ENCODE peak calls at places on chromosomes 2 and 18, in six cellular contexts. One of them, this sample, is unnamed.

GRCh38 chr2:160257015-160257741 is 57.1 kb upstream of the ITGB6 start:
- DNase-seq in right lobe of liver: no peak
- DNase-seq in erythroblast: no peak
- DNase-seq in IMR-90: no peak
- DNase-seq in lower leg skin: no peak
- DNase-seq in HCT116: no peak
- DNase-seq in this sample: no peak

GRCh38 chr2:137123241-137123640 is 357.9 kb downstream of the THSD7B start:
- DNase-seq in lower leg skin: no peak
- DNase-seq in HCT116: no peak
- DNase-seq in right lobe of liver: no peak
- DNase-seq in IMR-90: no peak
- DNase-seq in erythroblast: no peak
- DNase-seq in this sample: no peak

GRCh38 chr2:85584857-85585780 is 888 bp downstream of the VAMP5 start:
- DNase-seq in right lobe of liver: peak
- DNase-seq in IMR-90: peak
- DNase-seq in HCT116: no peak
- DNase-seq in erythroblast: peak
- DNase-seq in lower leg skin: no peak
- DNase-seq in this sample: peak

GRCh38 chr2:136086253-136087016 is 31.5 kb downstream of the CXCR4 start:
- DNase-seq in lower leg skin: no peak
- DNase-seq in IMR-90: no peak
- DNase-seq in HCT116: no peak
- DNase-seq in erythroblast: no peak
- DNase-seq in right lobe of liver: no peak
- DNase-seq in this sample: no peak

GRCh38 chr2:133817680-133818566 is 249.7 kb upstream of the NCKAP5 start:
- DNase-seq in HCT116: peak
- DNase-seq in erythroblast: no peak
- DNase-seq in IMR-90: peak
- DNase-seq in lower leg skin: no peak
- DNase-seq in right lobe of liver: no peak
- DNase-seq in this sample: no peak

GRCh38 chr2:225120175-225120574 is 77.9 kb upstream of the DOCK10 start:
- DNase-seq in right lobe of liver: no peak
- DNase-seq in IMR-90: peak
- DNase-seq in lower leg skin: no peak
- DNase-seq in HCT116: no peak
- DNase-seq in erythroblast: no peak
- DNase-seq in this sample: no peak

GRCh38 chr2:60674524-60675165 is 81.4 kb upstream of the PAPOLG start:
- DNase-seq in erythroblast: peak
- DNase-seq in HCT116: peak
- DNase-seq in lower leg skin: peak
- DNase-seq in IMR-90: peak
- DNase-seq in right lobe of liver: peak
- DNase-seq in this sample: peak

GRCh38 chr2:218998414-218999002 is 5.3 kb upstream of the CRYBA2 start:
- DNase-seq in lower leg skin: no peak
- DNase-seq in erythroblast: no peak
- DNase-seq in IMR-90: no peak
- DNase-seq in right lobe of liver: no peak
- DNase-seq in HCT116: no peak
- DNase-seq in this sample: no peak

GRCh38 chr2:101976887-101977286 is 14.9 kb upstream of the IL1R2 start:
- DNase-seq in erythroblast: no peak
- DNase-seq in IMR-90: no peak
- DNase-seq in lower leg skin: no peak
- DNase-seq in HCT116: no peak
- DNase-seq in right lobe of liver: no peak
- DNase-seq in this sample: no peak

GRCh38 chr2:107936427-107937359 is 49.6 kb upstream of the SLC5A7 start:
- DNase-seq in IMR-90: no peak
- DNase-seq in HCT116: no peak
- DNase-seq in right lobe of liver: no peak
- DNase-seq in erythroblast: peak
- DNase-seq in lower leg skin: no peak
- DNase-seq in this sample: no peak

GRCh38 chr2:69298862-69299261 is 88.2 kb downstream of the GFPT1 start:
- DNase-seq in IMR-90: peak
- DNase-seq in lower leg skin: no peak
- DNase-seq in right lobe of liver: no peak
- DNase-seq in erythroblast: no peak
- DNase-seq in HCT116: no peak
- DNase-seq in this sample: peak

GRCh38 chr2:145623136-145623535 is 1103.2 kb upstream of the ZEB2 start:
- DNase-seq in lower leg skin: no peak
- DNase-seq in HCT116: no peak
- DNase-seq in IMR-90: peak
- DNase-seq in erythroblast: no peak
- DNase-seq in right lobe of liver: no peak
- DNase-seq in this sample: no peak

GRCh38 chr2:235523021-235523420 is 29.2 kb downstream of the AGAP1 start:
- DNase-seq in IMR-90: no peak
- DNase-seq in HCT116: no peak
- DNase-seq in right lobe of liver: no peak
- DNase-seq in erythroblast: no peak
- DNase-seq in lower leg skin: no peak
- DNase-seq in this sample: no peak

GRCh38 chr2:185618630-185619029 is 120.0 kb upstream of the FSIP2 start:
- DNase-seq in HCT116: no peak
- DNase-seq in right lobe of liver: no peak
- DNase-seq in lower leg skin: no peak
- DNase-seq in IMR-90: no peak
- DNase-seq in erythroblast: no peak
- DNase-seq in this sample: no peak

GRCh38 chr2:208020253-208020652 is 5.1 kb downstream of the PLEKHM3 start:
- DNase-seq in right lobe of liver: no peak
- DNase-seq in erythroblast: no peak
- DNase-seq in lower leg skin: no peak
- DNase-seq in IMR-90: no peak
- DNase-seq in HCT116: no peak
- DNase-seq in this sample: no peak

DNA sequence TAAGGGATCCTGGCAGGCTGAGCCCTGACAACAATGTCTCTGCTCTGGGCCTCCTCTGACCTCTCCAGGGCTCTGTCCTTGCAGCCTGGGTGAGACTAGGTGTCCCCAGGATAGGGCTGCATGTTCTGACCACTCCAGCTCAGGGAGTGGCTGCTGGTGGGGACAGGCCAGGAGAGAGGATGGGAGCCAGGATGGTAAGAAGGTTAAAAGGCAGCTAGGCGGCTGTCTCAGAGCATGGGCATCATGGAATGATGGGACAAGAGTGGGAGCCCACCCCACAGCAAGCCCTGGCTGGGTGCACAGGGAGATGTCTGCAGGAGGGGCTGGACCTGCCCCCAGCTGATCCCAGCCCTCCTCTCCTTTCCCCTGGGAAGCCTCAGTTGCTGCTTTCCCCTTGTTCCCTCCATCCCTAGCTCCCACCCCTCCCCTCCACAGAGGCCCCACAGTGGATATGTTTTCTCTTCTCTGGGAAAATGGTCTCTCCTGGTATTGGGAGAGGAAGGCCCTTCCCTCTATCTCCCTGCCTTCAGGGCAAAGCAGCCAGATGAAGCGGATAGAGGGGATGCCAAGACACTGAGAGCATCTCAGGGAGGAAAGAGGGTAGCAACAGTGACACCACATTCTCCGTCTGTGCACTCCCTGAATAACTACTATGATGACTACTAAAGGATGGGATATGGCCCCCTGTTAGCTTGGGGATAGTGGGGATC is 334.3 kb downstream of the DYSF start:
- DNase-seq in lower leg skin: peak
- DNase-seq in IMR-90: no peak
- DNase-seq in right lobe of liver: no peak
- DNase-seq in HCT116: no peak
- DNase-seq in erythroblast: no peak
- DNase-seq in this sample: no peak
- TF ChIP-seq POLR2A in lower leg skin: no peak
- TF ChIP-seq POLR2A in IMR-90: no peak
- TF ChIP-seq POLR2A in right lobe of liver: no peak
- TF ChIP-seq POLR2A in HCT116: no peak
- TF ChIP-seq POLR2A in erythroblast: no peak
- TF ChIP-seq POLR2A in this sample: no peak

GRCh38 chr18:10037181-10037580 is 123.4 kb downstream of the VAPA start:
- DNase-seq in right lobe of liver: no peak
- DNase-seq in HCT116: no peak
- DNase-seq in lower leg skin: peak
- DNase-seq in erythroblast: no peak
- DNase-seq in IMR-90: no peak
- DNase-seq in this sample: peak

GRCh38 chr18:10033038-10033437 is 119.2 kb downstream of the VAPA start:
- DNase-seq in IMR-90: no peak
- DNase-seq in HCT116: no peak
- DNase-seq in right lobe of liver: no peak
- DNase-seq in lower leg skin: peak
- DNase-seq in erythroblast: no peak
- DNase-seq in this sample: peak

GRCh38 chr18:10038268-10038667 is 124.5 kb downstream of the VAPA start:
- DNase-seq in IMR-90: no peak
- DNase-seq in lower leg skin: peak
- DNase-seq in right lobe of liver: no peak
- DNase-seq in HCT116: no peak
- DNase-seq in erythroblast: peak
- DNase-seq in this sample: peak

GRCh38 chr18:10036479-10036878 is 122.7 kb downstream of the VAPA start:
- DNase-seq in erythroblast: no peak
- DNase-seq in lower leg skin: peak
- DNase-seq in right lobe of liver: no peak
- DNase-seq in HCT116: no peak
- DNase-seq in IMR-90: no peak
- DNase-seq in this sample: peak

GRCh38 chr18:10035306-10035991 is 121.6 kb downstream of the VAPA start:
- DNase-seq in lower leg skin: peak
- DNase-seq in IMR-90: no peak
- DNase-seq in HCT116: no peak
- DNase-seq in right lobe of liver: no peak
- DNase-seq in erythroblast: no peak
- DNase-seq in this sample: peak
- TF ChIP-seq POLR2A in lower leg skin: no peak
- TF ChIP-seq POLR2A in IMR-90: no peak
- TF ChIP-seq POLR2A in HCT116: no peak
- TF ChIP-seq POLR2A in right lobe of liver: no peak
- TF ChIP-seq POLR2A in erythroblast: no peak
- TF ChIP-seq POLR2A in this sample: no peak

DNA sequence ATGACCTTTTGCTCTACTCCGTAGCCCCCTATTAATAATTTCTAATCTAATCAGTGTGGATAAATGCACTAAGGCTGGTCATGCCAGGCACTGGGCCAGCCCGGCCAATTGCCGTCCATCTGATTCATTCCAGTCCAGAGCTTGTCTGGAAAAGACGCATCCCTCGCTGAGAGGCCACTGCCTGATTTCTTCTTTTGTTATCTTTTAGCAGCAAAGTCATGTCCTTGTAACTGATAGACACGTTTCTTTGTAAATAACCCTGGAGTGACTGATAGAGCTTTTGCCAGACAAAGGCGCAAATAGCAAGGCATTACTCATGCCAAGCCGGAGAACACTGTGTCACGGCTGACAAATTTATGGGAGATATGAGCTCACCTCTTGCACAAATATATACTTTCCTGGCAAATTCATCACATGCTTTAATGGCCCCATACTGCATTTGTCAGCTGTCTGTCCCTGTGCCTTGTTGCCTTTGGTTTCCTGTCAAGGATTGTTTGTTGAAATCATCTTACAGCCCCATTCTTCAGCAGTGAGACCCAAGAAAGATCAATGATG is 164.4 kb downstream of the ETAA1 start:
- DNase-seq in erythroblast: no peak
- DNase-seq in right lobe of liver: no peak
- DNase-seq in IMR-90: peak
- DNase-seq in HCT116: no peak
- DNase-seq in lower leg skin: no peak
- DNase-seq in this sample: peak
- TF ChIP-seq POLR2A in erythroblast: no peak
- TF ChIP-seq POLR2A in right lobe of liver: no peak
- TF ChIP-seq POLR2A in IMR-90: no peak
- TF ChIP-seq POLR2A in HCT116: no peak
- TF ChIP-seq POLR2A in lower leg skin: no peak
- TF ChIP-seq POLR2A in this sample: no peak

GRCh38 chr2:130797493-130798435 is 39.0 kb upstream of the ARHGEF4 start:
- DNase-seq in IMR-90: peak
- DNase-seq in lower leg skin: peak
- DNase-seq in HCT116: peak
- DNase-seq in erythroblast: peak
- DNase-seq in right lobe of liver: peak
- DNase-seq in this sample: peak
- TF ChIP-seq POLR2A in IMR-90: no peak
- TF ChIP-seq POLR2A in lower leg skin: no peak
- TF ChIP-seq POLR2A in HCT116: peak
- TF ChIP-seq POLR2A in erythroblast: no peak
- TF ChIP-seq POLR2A in right lobe of liver: no peak
- TF ChIP-seq POLR2A in this sample: no peak

GRCh38 chr18:21634588-21635199 is 22.6 kb downstream of the SNRPD1 start:
- DNase-seq in right lobe of liver: no peak
- DNase-seq in lower leg skin: no peak
- DNase-seq in HCT116: no peak
- DNase-seq in erythroblast: no peak
- DNase-seq in IMR-90: no peak
- DNase-seq in this sample: no peak
- TF ChIP-seq POLR2A in right lobe of liver: no peak
- TF ChIP-seq POLR2A in lower leg skin: no peak
- TF ChIP-seq POLR2A in HCT116: no peak
- TF ChIP-seq POLR2A in erythroblast: no peak
- TF ChIP-seq POLR2A in IMR-90: no peak
- TF ChIP-seq POLR2A in this sample: no peak

GRCh38 chr2:237432484-237433092 is 18.6 kb upstream of the COL6A3 start:
- DNase-seq in IMR-90: peak
- DNase-seq in erythroblast: no peak
- DNase-seq in lower leg skin: no peak
- DNase-seq in HCT116: peak
- DNase-seq in right lobe of liver: peak
- DNase-seq in this sample: no peak
- TF ChIP-seq POLR2A in IMR-90: no peak
- TF ChIP-seq POLR2A in erythroblast: no peak
- TF ChIP-seq POLR2A in lower leg skin: no peak
- TF ChIP-seq POLR2A in HCT116: no peak
- TF ChIP-seq POLR2A in right lobe of liver: no peak
- TF ChIP-seq POLR2A in this sample: no peak